ENCODE peak calls at places on chromosome 21, in eight cellular contexts. J is CD8-positive, alpha-beta T cell; R is cardiac fibroblast; T is brain microvascular endothelial cell; L is right lobe of liver; I is tibial nerve; G is kidney; N is lower leg skin. C is an unnamed sample.

GRCh38 chr21:27590271-27590670 is 623.4 kb upstream of the ADAMTS5 start:
- DNase-seq in G (peak), I (peak), L (no peak), T (peak), R (peak), J (no peak), N (no peak), C (no peak)

GRCh38 chr21:29056538-29057050 is 16.9 kb downstream of the CCT8 start:
- DNase-seq in R (no peak), L (no peak), N (no peak), G (no peak), I (no peak), J (no peak), T (no peak), C (no peak)

GRCh38 chr21:17609681-17610080 is 3.0 kb downstream of the BTG3 start:
- DNase-seq in T (no peak), N (no peak), L (no peak), G (no peak), R (no peak), I (no peak), J (no peak), C (no peak)

GRCh38 chr21:31874817-31875216 is 2.0 kb downstream of the HUNK start:
- DNase-seq in N (no peak), L (no peak), I (no peak), R (no peak), T (no peak), J (no peak), G (peak), C (no peak)

GRCh38 chr21:36052860-36053766 is 7.2 kb downstream of the SETD4 start:
- DNase-seq in N (peak), L (no peak), G (no peak), I (no peak), J (no peak), T (no peak), R (no peak), C (no peak)

GRCh38 chr21:44845418-44846200 is 27.7 kb upstream of the SUMO3 start:
- DNase-seq in R (peak), N (no peak), L (no peak), I (peak), G (peak), J (peak), T (no peak), C (peak)

GRCh38 chr21:40562603-40563002 is 284.4 kb downstream of the DSCAM start:
- DNase-seq in J (no peak), T (no peak), N (no peak), R (no peak), G (no peak), L (no peak), I (no peak), C (no peak)

GRCh38 chr21:29155118-29155932 is 24.9 kb downstream of the MAP3K7CL start:
- DNase-seq in N (peak), G (peak), R (peak), I (peak), T (peak), J (no peak), L (no peak), C (no peak)

GRCh38 chr21:44286716-44287632 is 1.3 kb downstream of the AIRE start:
- DNase-seq in R (no peak), G (peak), N (no peak), L (no peak), T (no peak), I (no peak), J (no peak), C (no peak)

GRCh38 chr21:38696617-38697016 is 109.1 kb upstream of the ETS2 start:
- DNase-seq in N (no peak), T (no peak), R (no peak), L (no peak), J (no peak), I (no peak), G (no peak), C (no peak)

GRCh38 chr21:35400233-35400939 is 351.3 kb upstream of the RUNX1 start:
- DNase-seq in N (peak), L (no peak), G (no peak), J (peak), T (peak), R (peak), I (peak), C (no peak)

GRCh38 chr21:38171723-38172344 is 85.0 kb upstream of the KCNJ15 start:
- DNase-seq in N (no peak), G (no peak), R (peak), L (no peak), T (peak), J (no peak), I (no peak), C (no peak)

GRCh38 chr21:25735895-25736597 is 1.3 kb downstream of the GABPA start:
- DNase-seq in I (no peak), T (peak), G (no peak), J (no peak), L (no peak), N (no peak), R (peak), C (no peak)

GRCh38 chr21:29496337-29496736 is 197.6 kb downstream of the BACH1 start:
- DNase-seq in I (no peak), L (no peak), R (no peak), G (no peak), J (no peak), N (no peak), T (no peak), C (no peak)

GRCh38 chr21:44965251-44966022 is 25.6 kb downstream of the SLX9 start:
- DNase-seq in R (peak), I (no peak), L (no peak), T (peak), N (no peak), G (peak), J (no peak), C (no peak)

GRCh38 chr21:31756787-31757186 is 24.9 kb upstream of the SCAF4 start:
- DNase-seq in G (no peak), N (no peak), L (no peak), I (no peak), T (no peak), J (no peak), R (no peak), C (no peak)

GRCh38 chr21:36706482-36706852 is 7.6 kb downstream of the SIM2 start:
- DNase-seq in J (no peak), I (no peak), N (no peak), L (peak), R (no peak), G (no peak), T (no peak), C (no peak)

GRCh38 chr21:34991366-34991967 is 57.6 kb downstream of the RUNX1 start:
- DNase-seq in R (no peak), J (no peak), I (no peak), T (no peak), G (no peak), N (no peak), L (no peak), C (no peak)

GRCh38 chr21:44940116-44940631 is 345 bp downstream of the SLX9 start:
- DNase-seq in I (no peak), G (no peak), L (no peak), J (peak), T (no peak), N (no peak), R (no peak), C (peak)

GRCh38 chr21:31566061-31566460 is 93.4 kb upstream of the SOD1 start:
- DNase-seq in N (no peak), L (no peak), R (no peak), G (no peak), J (no peak), I (no peak), T (no peak), C (no peak)

GRCh38 chr21:16320110-16320509 is 590.3 kb downstream of the USP25 start:
- DNase-seq in N (no peak), G (no peak), R (no peak), T (no peak), J (no peak), L (no peak), I (no peak), C (no peak)

GRCh38 chr21:31720739-31721138 is 11.2 kb downstream of the SCAF4 start:
- DNase-seq in R (no peak), T (no peak), L (no peak), I (no peak), N (no peak), J (no peak), G (no peak), C (no peak)

GRCh38 chr21:25385912-25386474 is 221.3 kb downstream of the MRPL39 start:
- DNase-seq in J (no peak), N (no peak), R (peak), T (no peak), I (no peak), L (no peak), G (no peak), C (no peak)

GRCh38 chr21:29719561-29719960 is 220.2 kb downstream of the GRIK1 start:
- DNase-seq in N (no peak), G (no peak), I (no peak), L (no peak), J (no peak), T (no peak), R (no peak), C (no peak)

GRCh38 chr21:27077501-27077900 is 110.6 kb upstream of the ADAMTS5 start:
- DNase-seq in I (no peak), G (no peak), N (peak), T (no peak), R (no peak), J (no peak), L (no peak), C (no peak)

DNA sequence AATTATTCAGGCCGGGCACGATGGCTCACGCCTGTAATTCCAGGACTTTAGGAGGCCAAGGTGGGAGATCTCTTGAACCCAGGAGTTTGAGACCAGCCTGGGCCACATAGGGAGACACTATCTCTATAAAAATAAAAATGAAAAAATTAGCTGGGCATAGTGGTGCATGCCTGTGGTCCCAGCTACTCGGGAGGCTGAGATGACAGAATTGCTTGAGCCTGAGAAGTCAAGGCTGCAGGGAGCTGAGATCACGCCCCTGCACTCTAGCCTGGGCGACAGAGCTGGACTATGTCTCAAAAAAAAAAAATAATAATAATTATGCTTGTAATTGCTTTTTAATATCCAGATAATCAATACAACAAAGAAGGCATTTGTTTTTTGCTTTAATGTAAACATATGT is 91.3 kb downstream of the RIPK4 start:
- DNase-seq in T (no peak), G (no peak), R (no peak), J (no peak), I (no peak), N (no peak), L (no peak), C (no peak)
- TF ChIP-seq CTCF in T (no peak), G (no peak), R (no peak), J (no peak), I (no peak), N (no peak), L (no peak), C (no peak)

GRCh38 chr21:33948951-33949444 is 33.4 kb upstream of the ATP5PO start:
- DNase-seq in J (peak), R (no peak), T (no peak), N (no peak), L (no peak), I (no peak), G (no peak), C (no peak)
- H3K4me3 ChIP-seq in J (peak), R (no peak), T (no peak), N (no peak), L (no peak), I (no peak), G (no peak), C (no peak)

GRCh38 chr21:33978585-33978984 is 63.0 kb upstream of the ATP5PO start:
- DNase-seq in T (no peak), I (no peak), J (no peak), G (no peak), N (no peak), L (no peak), R (no peak), C (no peak)
- TF ChIP-seq CTCF in T (no peak), I (no peak), J (no peak), G (no peak), N (no peak), L (no peak), R (no peak), C (no peak)

GRCh38 chr21:45980697-45981096 is 873 bp upstream of the COL6A1 start:
- DNase-seq in T (no peak), I (no peak), R (no peak), J (no peak), N (no peak), L (no peak), G (no peak), C (no peak)
- H3K4me3 ChIP-seq in T (peak), I (peak), R (peak), J (peak), N (no peak), L (peak), G (peak), C (peak)

C was measured in dorsolateral prefrontal cortex.